ENCODE peak calls at places on chromosomes 12 and 14, in six cellular contexts. One of them, this sample, is unnamed.
A peak's percentile ranks its signal among the peaks of the same experiment; 100 is the strongest.

GRCh38 chr14:101028971-101029667 is 125.6 kb upstream of the RTL1 start:
- DNase-seq in glutamatergic neuron: peak; percentile 2
- DNase-seq in renal cortical epithelial cell: no peak
- DNase-seq in left ventricle myocardium inferior: peak; percentile 1
- DNase-seq in body of pancreas: no peak
- DNase-seq in posterior vena cava: peak; percentile 69
- DNase-seq in this sample: no peak

GRCh38 chr14:49586673-49587460 is 687 bp upstream of the RPS29 start:
- DNase-seq in left ventricle myocardium inferior: no peak
- DNase-seq in renal cortical epithelial cell: peak; percentile 78
- DNase-seq in body of pancreas: no peak
- DNase-seq in posterior vena cava: no peak
- DNase-seq in glutamatergic neuron: peak; percentile 31
- DNase-seq in this sample: peak; percentile 43

GRCh38 chr12:108840605-108841328 is 16.6 kb downstream of the SSH1 start:
- DNase-seq in glutamatergic neuron: no peak
- DNase-seq in body of pancreas: no peak
- DNase-seq in posterior vena cava: no peak
- DNase-seq in renal cortical epithelial cell: peak; percentile 45
- DNase-seq in left ventricle myocardium inferior: no peak
- DNase-seq in this sample: no peak

GRCh38 chr14:90114554-90114953 is 52.8 kb downstream of the KCNK13 start:
- DNase-seq in left ventricle myocardium inferior: no peak
- DNase-seq in body of pancreas: no peak
- DNase-seq in posterior vena cava: no peak
- DNase-seq in glutamatergic neuron: no peak
- DNase-seq in renal cortical epithelial cell: no peak
- DNase-seq in this sample: no peak

GRCh38 chr12:112473056-112473455 is 54.3 kb downstream of the PTPN11 start:
- DNase-seq in posterior vena cava: no peak
- DNase-seq in renal cortical epithelial cell: peak; percentile 11
- DNase-seq in left ventricle myocardium inferior: no peak
- DNase-seq in body of pancreas: no peak
- DNase-seq in glutamatergic neuron: no peak
- DNase-seq in this sample: no peak

GRCh38 chr12:89016970-89017778 is 335.1 kb downstream of the DUSP6 start:
- DNase-seq in glutamatergic neuron: no peak
- DNase-seq in body of pancreas: peak; percentile 25
- DNase-seq in posterior vena cava: no peak
- DNase-seq in renal cortical epithelial cell: peak; percentile 84
- DNase-seq in left ventricle myocardium inferior: peak; percentile 13
- DNase-seq in this sample: peak; percentile 20

GRCh38 chr12:52221912-52222457 is 11.1 kb upstream of the KRT7 start:
- DNase-seq in left ventricle myocardium inferior: peak; percentile 50
- DNase-seq in renal cortical epithelial cell: peak; percentile 64
- DNase-seq in glutamatergic neuron: peak; percentile 79
- DNase-seq in posterior vena cava: peak; percentile 79
- DNase-seq in body of pancreas: peak; percentile 86
- DNase-seq in this sample: no peak

GRCh38 chr12:120936197-120936596 is 32.0 kb upstream of the SPPL3 start:
- DNase-seq in left ventricle myocardium inferior: peak; percentile 19
- DNase-seq in posterior vena cava: no peak
- DNase-seq in renal cortical epithelial cell: no peak
- DNase-seq in body of pancreas: no peak
- DNase-seq in glutamatergic neuron: no peak
- DNase-seq in this sample: no peak

GRCh38 chr14:36647827-36648753 is 13.6 kb upstream of the PAX9 start:
- DNase-seq in left ventricle myocardium inferior: no peak
- DNase-seq in posterior vena cava: no peak
- DNase-seq in glutamatergic neuron: peak; percentile 65
- DNase-seq in body of pancreas: peak; percentile 43
- DNase-seq in renal cortical epithelial cell: peak; percentile 10
- DNase-seq in this sample: no peak

GRCh38 chr12:44677724-44678123 is 198.4 kb downstream of the NELL2 start:
- DNase-seq in left ventricle myocardium inferior: no peak
- DNase-seq in renal cortical epithelial cell: peak; percentile 14
- DNase-seq in body of pancreas: no peak
- DNase-seq in posterior vena cava: no peak
- DNase-seq in glutamatergic neuron: no peak
- DNase-seq in this sample: no peak

GRCh38 chr12:93223440-93224426 is 154.0 kb upstream of the NUDT4 start:
- DNase-seq in posterior vena cava: no peak
- DNase-seq in glutamatergic neuron: no peak
- DNase-seq in renal cortical epithelial cell: peak; percentile 71
- DNase-seq in body of pancreas: no peak
- DNase-seq in left ventricle myocardium inferior: no peak
- DNase-seq in this sample: no peak

GRCh38 chr12:93002278-93003054 is 73.4 kb upstream of the EEA1 start:
- DNase-seq in body of pancreas: no peak
- DNase-seq in posterior vena cava: no peak
- DNase-seq in renal cortical epithelial cell: peak; percentile 56
- DNase-seq in glutamatergic neuron: no peak
- DNase-seq in left ventricle myocardium inferior: no peak
- DNase-seq in this sample: peak; percentile 54

GRCh38 chr14:96681826-96682225 is 115.4 kb upstream of the VRK1 start:
- DNase-seq in renal cortical epithelial cell: no peak
- DNase-seq in body of pancreas: no peak
- DNase-seq in left ventricle myocardium inferior: no peak
- DNase-seq in posterior vena cava: no peak
- DNase-seq in glutamatergic neuron: no peak
- DNase-seq in this sample: no peak

GRCh38 chr14:20332386-20332945 is 613 bp downstream of the CCNB1IP1 start:
- DNase-seq in glutamatergic neuron: no peak
- DNase-seq in posterior vena cava: no peak
- DNase-seq in body of pancreas: no peak
- DNase-seq in renal cortical epithelial cell: peak; percentile 24
- DNase-seq in left ventricle myocardium inferior: no peak
- DNase-seq in this sample: no peak

GRCh38 chr12:75699251-75699650 is 187.8 kb upstream of the KRR1 start:
- DNase-seq in glutamatergic neuron: no peak
- DNase-seq in left ventricle myocardium inferior: no peak
- DNase-seq in body of pancreas: no peak
- DNase-seq in posterior vena cava: no peak
- DNase-seq in renal cortical epithelial cell: no peak
- DNase-seq in this sample: no peak

GRCh38 chr12:125097427-125097826 is 32.2 kb downstream of the AACS start:
- DNase-seq in body of pancreas: no peak
- DNase-seq in left ventricle myocardium inferior: no peak
- DNase-seq in glutamatergic neuron: no peak
- DNase-seq in posterior vena cava: no peak
- DNase-seq in renal cortical epithelial cell: no peak
- DNase-seq in this sample: no peak

GRCh38 chr12:51863363-51863920 is 14.9 kb upstream of the FIGNL2 start:
- DNase-seq in glutamatergic neuron: no peak
- DNase-seq in body of pancreas: no peak
- DNase-seq in left ventricle myocardium inferior: no peak
- DNase-seq in posterior vena cava: peak; percentile 76
- DNase-seq in renal cortical epithelial cell: peak; percentile 58
- DNase-seq in this sample: no peak

GRCh38 chr14:53391631-53392030 is 238.5 kb upstream of the DDHD1 start:
- DNase-seq in glutamatergic neuron: no peak
- DNase-seq in renal cortical epithelial cell: peak; percentile 74
- DNase-seq in left ventricle myocardium inferior: no peak
- DNase-seq in body of pancreas: no peak
- DNase-seq in posterior vena cava: no peak
- DNase-seq in this sample: no peak

GRCh38 chr12:1131811-1132224 is 140.8 kb downstream of the ERC1 start:
- DNase-seq in renal cortical epithelial cell: no peak
- DNase-seq in body of pancreas: peak; percentile 26
- DNase-seq in posterior vena cava: no peak
- DNase-seq in left ventricle myocardium inferior: no peak
- DNase-seq in glutamatergic neuron: no peak
- DNase-seq in this sample: no peak

GRCh38 chr12:108312073-108312884 is 26.8 kb downstream of the CMKLR1 start:
- DNase-seq in renal cortical epithelial cell: no peak
- DNase-seq in glutamatergic neuron: no peak
- DNase-seq in left ventricle myocardium inferior: no peak
- DNase-seq in posterior vena cava: peak; percentile 58
- DNase-seq in body of pancreas: no peak
- DNase-seq in this sample: no peak

GRCh38 chr12:124397807-124398577 is 103.1 kb downstream of the RFLNA start:
- DNase-seq in renal cortical epithelial cell: peak; percentile 26
- DNase-seq in posterior vena cava: no peak
- DNase-seq in body of pancreas: peak; percentile 58
- DNase-seq in left ventricle myocardium inferior: no peak
- DNase-seq in glutamatergic neuron: no peak
- DNase-seq in this sample: peak; percentile 71

GRCh38 chr14:105486333-105486973 is at the start of gene CRIP1:
- DNase-seq in left ventricle myocardium inferior: peak; percentile 42
- DNase-seq in glutamatergic neuron: no peak
- DNase-seq in renal cortical epithelial cell: no peak
- DNase-seq in body of pancreas: no peak
- DNase-seq in posterior vena cava: peak; percentile 83
- DNase-seq in this sample: peak; percentile 35

GRCh38 chr12:5889381-5890047 is 55.5 kb downstream of the ANO2 start:
- DNase-seq in glutamatergic neuron: peak; percentile 43
- DNase-seq in left ventricle myocardium inferior: no peak
- DNase-seq in posterior vena cava: no peak
- DNase-seq in body of pancreas: no peak
- DNase-seq in renal cortical epithelial cell: no peak
- DNase-seq in this sample: no peak

GRCh38 chr12:89984846-89985245 is 276.2 kb upstream of the ATP2B1 start:
- DNase-seq in body of pancreas: no peak
- DNase-seq in glutamatergic neuron: no peak
- DNase-seq in posterior vena cava: no peak
- DNase-seq in renal cortical epithelial cell: no peak
- DNase-seq in left ventricle myocardium inferior: no peak
- DNase-seq in this sample: no peak

GRCh38 chr14:76597387-76597786 is 163.9 kb upstream of the VASH1 start:
- DNase-seq in body of pancreas: no peak
- DNase-seq in glutamatergic neuron: no peak
- DNase-seq in renal cortical epithelial cell: no peak
- DNase-seq in left ventricle myocardium inferior: no peak
- DNase-seq in posterior vena cava: no peak
- DNase-seq in this sample: no peak

GRCh38 chr14:101810897-101811620 is 49.5 kb downstream of the PPP2R5C start:
- DNase-seq in glutamatergic neuron: no peak
- DNase-seq in left ventricle myocardium inferior: no peak
- DNase-seq in renal cortical epithelial cell: peak; percentile 33
- DNase-seq in posterior vena cava: no peak
- DNase-seq in body of pancreas: no peak
- DNase-seq in this sample: no peak

GRCh38 chr12:62760779-62761178 is 174.2 kb downstream of the PPM1H start:
- DNase-seq in body of pancreas: no peak
- DNase-seq in glutamatergic neuron: no peak
- DNase-seq in renal cortical epithelial cell: peak; percentile 98
- DNase-seq in posterior vena cava: no peak
- DNase-seq in left ventricle myocardium inferior: no peak
- DNase-seq in this sample: no peak

GRCh38 chr14:106021832-106022231 is 495.4 kb downstream of the TMEM121 start:
- DNase-seq in body of pancreas: no peak
- DNase-seq in posterior vena cava: no peak
- DNase-seq in renal cortical epithelial cell: no peak
- DNase-seq in glutamatergic neuron: no peak
- DNase-seq in left ventricle myocardium inferior: no peak
- DNase-seq in this sample: no peak

GRCh38 chr14:70780396-70781075 is 28.8 kb downstream of the MAP3K9 start:
- DNase-seq in body of pancreas: no peak
- DNase-seq in glutamatergic neuron: no peak
- DNase-seq in renal cortical epithelial cell: no peak
- DNase-seq in left ventricle myocardium inferior: peak; percentile 15
- DNase-seq in posterior vena cava: no peak
- DNase-seq in this sample: no peak

GRCh38 chr14:90809530-90810312 is 6.5 kb downstream of the TTC7B start:
- DNase-seq in glutamatergic neuron: no peak
- DNase-seq in left ventricle myocardium inferior: no peak
- DNase-seq in posterior vena cava: no peak
- DNase-seq in renal cortical epithelial cell: peak; percentile 64
- DNase-seq in body of pancreas: no peak
- DNase-seq in this sample: no peak

GRCh38 chr12:2443766-2444165 is 351.0 kb upstream of the FKBP4 start:
- DNase-seq in posterior vena cava: no peak
- DNase-seq in body of pancreas: no peak
- DNase-seq in left ventricle myocardium inferior: no peak
- DNase-seq in renal cortical epithelial cell: no peak
- DNase-seq in glutamatergic neuron: no peak
- DNase-seq in this sample: no peak

This sample was measured in ovary.